ENCODE peak calls at places on chromosomes 3 and 15, in seven cellular contexts. T is neuronal stem cell; B is colonic mucosa; F is brain microvascular endothelial cell; A is CD8-positive, alpha-beta T cell; C is dorsolateral prefrontal cortex; Z is right cardiac atrium. K is an unnamed sample. For H3K27me3, the result is how much of the 10 kb centered on the place peaks cover.

GRCh38 chr3:155407971-155408370 is 114.5 kb upstream of the STRIT1 start:
- DNase-seq in T (no peak), B (no peak), F (no peak), A (no peak), C (no peak), Z (no peak), K (no peak)

GRCh38 chr15:101013151-101013550 is 94.0 kb downstream of the LRRK1 start:
- DNase-seq in T (no peak), B (peak), F (no peak), A (no peak), C (no peak), Z (no peak), K (no peak)

GRCh38 chr15:45343258-45343860 is 35.0 kb downstream of the GATM start:
- DNase-seq in T (no peak), B (no peak), F (no peak), A (no peak), C (no peak), Z (no peak), K (no peak)

GRCh38 chr3:144771401-144771870 is 799.8 kb downstream of the DIPK2A start:
- DNase-seq in T (no peak), B (no peak), F (peak), A (no peak), C (no peak), Z (no peak), K (no peak)

GRCh38 chr15:50636146-50636545 is 50.5 kb downstream of the TRPM7 start:
- DNase-seq in T (no peak), B (no peak), F (no peak), A (no peak), C (no peak), Z (no peak), K (no peak)

GRCh38 chr3:188208751-188209433 is 54.9 kb downstream of the LPP start:
- DNase-seq in T (no peak), B (no peak), F (no peak), A (no peak), C (no peak), Z (no peak), K (no peak)

GRCh38 chr3:129001101-129001816 is at the start of gene EFCC1:
- DNase-seq in T (peak), B (peak), F (no peak), A (no peak), C (no peak), Z (peak), K (peak)

GRCh38 chr15:80418892-80419537 is 14.8 kb downstream of the ARNT2 start:
- DNase-seq in T (no peak), B (no peak), F (peak), A (no peak), C (no peak), Z (no peak), K (no peak)

GRCh38 chr3:32569540-32570425 is 875 bp downstream of the DYNC1LI1 start:
- DNase-seq in T (peak), B (peak), F (peak), A (no peak), C (no peak), Z (peak), K (peak)

GRCh38 chr3:10558726-10559125 is 53.3 kb upstream of the ATP2B2 start:
- DNase-seq in T (no peak), B (no peak), F (no peak), A (no peak), C (no peak), Z (no peak), K (no peak)

GRCh38 chr3:127978636-127979035 is 63.6 kb downstream of the KBTBD12 start:
- DNase-seq in T (no peak), B (no peak), F (no peak), A (no peak), C (no peak), Z (no peak), K (no peak)

GRCh38 chr15:82621970-82622369 is 25.2 kb downstream of the CPEB1 start:
- DNase-seq in T (no peak), B (no peak), F (no peak), A (no peak), C (no peak), Z (no peak), K (no peak)

GRCh38 chr3:9352917-9353823 is 9.7 kb upstream of the THUMPD3 start:
- DNase-seq in T (peak), B (peak), F (peak), A (peak), C (peak), Z (peak), K (no peak)

GRCh38 chr3:169665264-169666078 is 2.0 kb upstream of the MECOM start:
- DNase-seq in T (peak), B (no peak), F (no peak), A (no peak), C (no peak), Z (no peak), K (no peak)

GRCh38 chr3:171187706-171188290 is 161.3 kb upstream of the SLC2A2 start:
- DNase-seq in T (peak), B (peak), F (peak), A (no peak), C (no peak), Z (no peak), K (no peak)

GRCh38 chr3:71210257-71211002 is 373.1 kb downstream of the FOXP1 start:
- DNase-seq in T (no peak), B (no peak), F (peak), A (no peak), C (no peak), Z (no peak), K (no peak)

GRCh38 chr15:39589815-39590644 is 9.2 kb downstream of the THBS1 start:
- DNase-seq in T (no peak), B (no peak), F (no peak), A (no peak), C (no peak), Z (no peak), K (no peak)

GRCh38 chr3:187744169-187745151 is 808 bp downstream of the BCL6 start:
- DNase-seq in T (no peak), B (peak), F (peak), A (peak), C (no peak), Z (peak), K (peak)

GRCh38 chr3:8647137-8647970 is 2.8 kb upstream of the SSUH2 start:
- DNase-seq in T (no peak), B (no peak), F (no peak), A (no peak), C (no peak), Z (no peak), K (no peak)

GRCh38 chr3:50364573-50365079 is 5.3 kb upstream of the TMEM115 start:
- DNase-seq in T (no peak), B (peak), F (no peak), A (no peak), C (no peak), Z (peak), K (peak)

GRCh38 chr15:67826717-67827560 is 1.6 kb downstream of the SKOR1 start:
- DNase-seq in T (no peak), B (no peak), F (no peak), A (no peak), C (no peak), Z (peak), K (no peak)

GRCh38 chr3:87771338-87772059 is 287.3 kb downstream of the CGGBP1 start:
- DNase-seq in T (no peak), B (peak), F (peak), A (no peak), C (no peak), Z (no peak), K (no peak)

GRCh38 chr3:14507345-14507741 is 32.8 kb downstream of the GRIP2 start:
- DNase-seq in T (no peak), B (no peak), F (no peak), A (no peak), C (no peak), Z (peak), K (no peak)

GRCh38 chr3:147369671-147370123 is 36.6 kb downstream of the ZIC4 start:
- DNase-seq in T (no peak), B (no peak), F (no peak), A (no peak), C (no peak), Z (no peak), K (no peak)

GRCh38 chr15:89321521-89322410 is 12.9 kb downstream of the POLG start:
- DNase-seq in T (no peak), B (no peak), F (no peak), A (no peak), C (no peak), Z (no peak), K (no peak)

GRCh38 chr15:101120473-101120872 is 131.4 kb downstream of the CHSY1 start:
- DNase-seq in T (no peak), B (no peak), F (no peak), A (no peak), C (no peak), Z (no peak), K (no peak)

GRCh38 chr3:82080261-82080660 is 318.8 kb upstream of the GBE1 start:
- DNase-seq in T (no peak), B (no peak), F (peak), A (no peak), C (no peak), Z (no peak), K (no peak)

GRCh38 chr3:109440353-109440752 is 103.0 kb upstream of the DPPA4 start:
- DNase-seq in T (no peak), B (no peak), F (no peak), A (no peak), C (no peak), Z (no peak), K (no peak)

GRCh38 chr15:85333132-85333831 is 47.1 kb upstream of the AKAP13 start:
- DNase-seq in T (no peak), B (no peak), F (peak), A (no peak), C (no peak), Z (no peak), K (no peak)

GRCh38 chr3:160224256-160224655 is 966 bp upstream of the C3orf80 start:
- DNase-seq in T (peak), B (no peak), F (no peak), A (no peak), C (no peak), Z (no peak), K (no peak)
- H3K27me3 ChIP-seq in T (under half), B (under half), F (under half), A (under half), C (under half), Z (under half), K (under half)

GRCh38 chr15:66139816-66140215 is 113.7 kb downstream of the MEGF11 start:
- DNase-seq in T (no peak), B (no peak), F (no peak), A (no peak), C (no peak), Z (no peak), K (no peak)

GRCh38 chr15:66138096-66138783 is 115.3 kb downstream of the MEGF11 start:
- DNase-seq in T (no peak), B (no peak), F (no peak), A (no peak), C (no peak), Z (peak), K (no peak)

GRCh38 chr15:66135664-66136063 is 117.9 kb downstream of the MEGF11 start:
- DNase-seq in T (no peak), B (no peak), F (no peak), A (no peak), C (no peak), Z (no peak), K (no peak)

GRCh38 chr15:66136948-66137347 is 116.6 kb downstream of the MEGF11 start:
- DNase-seq in T (no peak), B (no peak), F (no peak), A (no peak), C (no peak), Z (no peak), K (no peak)

DNA sequence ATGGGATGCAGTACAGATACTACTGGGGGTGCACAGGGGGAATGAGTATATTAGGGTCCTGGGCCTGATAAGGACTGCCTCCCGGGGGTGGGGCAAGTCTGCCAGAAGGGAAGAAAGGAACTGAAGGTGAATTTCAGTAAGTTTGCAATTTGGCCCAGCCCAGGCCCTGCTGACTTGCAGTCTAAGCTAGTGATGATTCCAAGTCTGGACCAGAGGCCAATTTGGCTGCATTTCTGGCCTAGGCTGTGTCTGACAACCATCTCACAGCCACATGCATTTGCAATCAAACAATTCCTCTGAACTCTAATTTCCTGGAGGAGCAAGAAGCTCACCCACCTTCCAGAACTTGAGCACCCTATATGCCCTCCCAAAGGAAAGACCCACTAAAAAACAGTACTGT is 114.7 kb downstream of the MEGF11 start:
- DNase-seq in T (no peak), B (no peak), F (no peak), A (no peak), C (no peak), Z (peak), K (no peak)
- H3K27me3 ChIP-seq in T (under half), B (under half), F (under half), A (under half), C (under half), Z (under half), K (under half)

DNA sequence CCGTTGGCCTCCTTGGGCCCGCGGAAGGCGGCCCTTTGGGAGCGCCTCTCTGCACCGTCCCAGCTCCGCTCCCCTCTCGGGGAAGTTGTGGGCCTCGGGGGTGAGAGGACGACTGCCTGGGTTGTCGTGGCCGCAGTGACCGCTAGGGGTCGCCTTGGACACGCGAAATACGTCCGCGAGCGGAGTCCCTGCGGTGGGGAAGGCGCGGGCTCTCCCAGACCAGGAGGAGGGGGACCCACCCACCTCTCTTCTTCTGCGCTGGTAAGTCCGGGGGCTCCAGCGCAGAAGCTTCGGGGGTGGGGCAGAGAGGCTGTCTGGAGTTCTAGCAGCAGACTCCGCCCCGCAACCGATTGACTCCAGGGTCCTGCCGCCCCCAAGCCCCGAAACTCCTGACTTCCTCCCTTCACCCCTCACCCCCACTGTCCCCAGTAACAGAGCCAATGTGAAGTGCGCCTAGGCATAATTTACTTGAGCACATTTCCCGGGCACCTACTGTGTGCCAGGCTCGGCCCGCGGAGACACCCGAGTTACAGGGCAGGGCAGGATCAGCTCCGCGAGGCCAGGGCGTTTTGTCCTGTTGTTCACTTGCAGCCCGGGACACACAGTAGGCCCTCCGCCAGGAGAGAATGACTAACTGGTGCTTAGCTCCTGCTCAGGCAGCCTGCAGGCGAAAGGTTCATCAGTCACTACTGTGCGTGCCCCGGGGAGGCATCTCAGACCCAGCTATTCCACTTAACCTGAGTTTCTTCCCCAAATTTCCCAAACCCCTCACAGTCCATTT is 32.8 kb downstream of the DNASE1L3 start:
- DNase-seq in T (peak), B (peak), F (peak), A (peak), C (peak), Z (peak), K (peak)
- H3K27me3 ChIP-seq in T (under half), B (under half), F (under half), A (under half), C (under half), Z (under half), K (under half)

DNA sequence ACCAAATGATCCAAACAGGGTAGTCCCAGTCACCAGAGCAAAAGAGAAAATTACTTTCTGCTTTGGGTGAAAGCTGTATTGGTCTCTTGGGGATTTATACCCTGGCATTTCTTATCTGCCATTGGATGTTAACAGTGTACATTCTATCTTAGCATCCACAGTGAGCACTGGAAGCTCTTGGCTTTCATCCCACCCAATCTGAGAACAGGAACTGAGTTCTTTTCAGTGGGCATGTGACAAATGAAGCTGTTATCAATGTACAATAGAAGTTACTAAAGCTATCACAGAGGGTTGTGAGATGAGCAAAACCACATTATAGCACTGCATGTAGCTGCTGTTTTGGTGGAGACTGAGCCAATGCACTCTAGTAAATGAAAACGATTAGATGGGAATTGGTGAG is 300.7 kb downstream of the TUSC7 start:
- DNase-seq in T (no peak), B (no peak), F (no peak), A (no peak), C (no peak), Z (no peak), K (no peak)
- H3K27me3 ChIP-seq in T (under half), B (under half), F (under half), A (under half), C (under half), Z (under half), K (under half)

DNA sequence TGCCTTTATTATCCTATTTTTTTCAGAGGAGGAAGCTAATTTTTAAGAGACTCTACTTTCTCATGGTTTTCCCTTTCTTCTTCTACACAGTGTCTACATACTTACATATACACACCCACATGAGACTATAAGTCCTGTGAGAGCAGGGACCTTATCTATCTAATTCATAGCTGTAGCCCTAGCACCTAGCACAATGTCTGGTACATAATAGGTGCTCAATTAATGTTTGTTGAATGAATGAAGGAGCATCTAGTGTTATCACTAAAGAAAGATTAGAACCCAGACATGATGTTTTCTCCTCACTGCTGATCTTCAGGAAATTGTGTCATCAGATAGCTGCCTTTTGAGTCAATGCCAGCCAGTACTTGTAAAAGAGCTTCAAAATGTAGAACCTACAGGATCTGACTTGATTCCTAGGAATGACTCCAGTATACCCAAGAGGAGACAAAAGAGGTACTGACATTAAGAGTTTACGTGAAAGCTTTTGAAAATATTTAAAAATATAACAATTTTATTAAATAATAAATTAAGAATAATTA is 2.5 kb downstream of the SCG5 start:
- DNase-seq in T (no peak), B (no peak), F (peak), A (no peak), C (no peak), Z (no peak), K (no peak)
- H3K27me3 ChIP-seq in T (under half), B (under half), F (under half), A (under half), C (under half), Z (under half), K (under half)